ENCODE peak calls at places on chromosomes 6 and 20, in eight cellular contexts. O is choroid plexus epithelial cell; C is pulmonary artery endothelial cell; H is stimulated activated CD4-positive, alpha-beta T cell treated with anti-CD3 and anti-CD28 coated beads, Interleukin-15, amount 100 ng/mL, for 1 hour; R is iris pigment epithelial cell; J is NCI-H748 treated with DMSO at 0.1 percent for 48 hours; W is endodermal cell; D is retina. V is an unnamed sample.

GRCh38 chr6:85450578-85450884 is 648 bp downstream of the NT5E start:
- DNase-seq in W (no peak), H (no peak), D (no peak), O (peak), C (no peak), J (no peak), R (no peak), V (no peak)

GRCh38 chr6:55941713-55942112 is 66.3 kb upstream of the BMP5 start:
- DNase-seq in D (no peak), J (no peak), O (peak), H (no peak), R (peak), W (no peak), C (no peak), V (no peak)

GRCh38 chr20:4603724-4604123 is 118.0 kb upstream of the PRND start:
- DNase-seq in C (no peak), R (peak), W (no peak), J (no peak), D (no peak), H (no peak), O (peak), V (no peak)

GRCh38 chr6:107655245-107655644 is 165.3 kb downstream of the SOBP start:
- DNase-seq in R (no peak), D (peak), C (no peak), J (no peak), O (peak), W (peak), H (no peak), V (no peak)

GRCh38 chr6:47092249-47092648 is 50.1 kb upstream of the ADGRF1 start:
- DNase-seq in D (no peak), O (no peak), R (no peak), H (no peak), C (no peak), W (no peak), J (no peak), V (no peak)

GRCh38 chr6:104855507-104855906 is 4.2 kb downstream of the HACE1 start:
- DNase-seq in J (no peak), R (peak), D (no peak), H (no peak), C (no peak), W (no peak), O (peak), V (no peak)

GRCh38 chr6:112396221-112396620 is 49.1 kb downstream of the RFPL4B start:
- DNase-seq in C (no peak), R (peak), D (no peak), W (no peak), O (no peak), J (peak), H (no peak), V (no peak)

GRCh38 chr20:44074252-44075151 is 112.5 kb downstream of the JPH2 start:
- DNase-seq in O (peak), W (no peak), C (no peak), H (no peak), D (no peak), R (peak), J (no peak), V (no peak)

GRCh38 chr6:129890701-129891100 is 29.6 kb upstream of the TMEM244 start:
- DNase-seq in O (peak), W (no peak), D (no peak), C (no peak), R (peak), J (no peak), H (no peak), V (no peak)

GRCh38 chr20:56343861-56344381 is 14.9 kb upstream of the FAM210B start:
- DNase-seq in D (peak), C (no peak), O (peak), J (no peak), R (peak), W (peak), H (peak), V (no peak)

GRCh38 chr6:9405369-9405768 is 970.0 kb upstream of the SLC35B3 start:
- DNase-seq in O (peak), J (peak), H (no peak), D (no peak), W (no peak), C (no peak), R (peak), V (no peak)

GRCh38 chr6:129197154-129197553 is 314.2 kb downstream of the LAMA2 start:
- DNase-seq in D (no peak), J (no peak), C (no peak), W (no peak), H (no peak), O (no peak), R (no peak), V (no peak)

GRCh38 chr6:39980839-39981580 is 46.7 kb upstream of the MOCS1 start:
- DNase-seq in C (no peak), O (peak), W (peak), D (peak), H (no peak), R (peak), J (no peak), V (peak)